ENCODE peak calls at places on chromosomes 12 and 14, in eight cellular contexts. One of them, this sample, is unnamed.

GRCh38 chr12:57429473-57430116 is 1.2 kb downstream of the R3HDM2 start:
- DNase-seq in lung microvascular endothelial cell: peak; percentile 38
- DNase-seq in activated CD4-positive, alpha-beta T cell treated with anti-CD3 and anti-CD28 coated beads, Interleukin-2, amount 10 ng/mL, durations not matched to agents 7 days and 5 days: no peak
- DNase-seq in astrocyte of the spinal cord: no peak
- DNase-seq in fibroblast of the conjunctiva: no peak
- DNase-seq in dermis blood vessel endothelial cell: peak; percentile 35
- DNase-seq in GM04504: no peak
- DNase-seq in left ventricle myocardium superior: no peak
- DNase-seq in this sample: no peak

GRCh38 chr14:100471451-100472093 is 115.6 kb downstream of the BEGAIN start:
- DNase-seq in left ventricle myocardium superior: no peak
- DNase-seq in lung microvascular endothelial cell: no peak
- DNase-seq in astrocyte of the spinal cord: peak; percentile 19
- DNase-seq in GM04504: no peak
- DNase-seq in activated CD4-positive, alpha-beta T cell treated with anti-CD3 and anti-CD28 coated beads, Interleukin-2, amount 10 ng/mL, durations not matched to agents 7 days and 5 days: no peak
- DNase-seq in fibroblast of the conjunctiva: no peak
- DNase-seq in dermis blood vessel endothelial cell: no peak
- DNase-seq in this sample: no peak

GRCh38 chr12:104605685-104606084 is 148.9 kb downstream of the CHST11 start:
- DNase-seq in GM04504: no peak
- DNase-seq in lung microvascular endothelial cell: no peak
- DNase-seq in left ventricle myocardium superior: peak; percentile 73
- DNase-seq in astrocyte of the spinal cord: no peak
- DNase-seq in dermis blood vessel endothelial cell: no peak
- DNase-seq in fibroblast of the conjunctiva: no peak
- DNase-seq in activated CD4-positive, alpha-beta T cell treated with anti-CD3 and anti-CD28 coated beads, Interleukin-2, amount 10 ng/mL, durations not matched to agents 7 days and 5 days: no peak
- DNase-seq in this sample: peak; percentile 4

GRCh38 chr12:2613674-2614073 is 181.1 kb upstream of the FKBP4 start:
- DNase-seq in GM04504: peak; percentile 96
- DNase-seq in activated CD4-positive, alpha-beta T cell treated with anti-CD3 and anti-CD28 coated beads, Interleukin-2, amount 10 ng/mL, durations not matched to agents 7 days and 5 days: no peak
- DNase-seq in fibroblast of the conjunctiva: peak; percentile 93
- DNase-seq in lung microvascular endothelial cell: peak; percentile 93
- DNase-seq in dermis blood vessel endothelial cell: peak; percentile 56
- DNase-seq in astrocyte of the spinal cord: peak; percentile 97
- DNase-seq in left ventricle myocardium superior: no peak
- DNase-seq in this sample: peak; percentile 96

GRCh38 chr12:109542876-109543275 is 30.4 kb downstream of the MMAB start:
- DNase-seq in lung microvascular endothelial cell: no peak
- DNase-seq in astrocyte of the spinal cord: no peak
- DNase-seq in activated CD4-positive, alpha-beta T cell treated with anti-CD3 and anti-CD28 coated beads, Interleukin-2, amount 10 ng/mL, durations not matched to agents 7 days and 5 days: no peak
- DNase-seq in fibroblast of the conjunctiva: no peak
- DNase-seq in GM04504: no peak
- DNase-seq in dermis blood vessel endothelial cell: no peak
- DNase-seq in left ventricle myocardium superior: no peak
- DNase-seq in this sample: no peak

GRCh38 chr12:82855872-82856271 is 169.2 kb downstream of the TMTC2 start:
- DNase-seq in dermis blood vessel endothelial cell: no peak
- DNase-seq in astrocyte of the spinal cord: no peak
- DNase-seq in lung microvascular endothelial cell: no peak
- DNase-seq in GM04504: no peak
- DNase-seq in fibroblast of the conjunctiva: no peak
- DNase-seq in left ventricle myocardium superior: no peak
- DNase-seq in activated CD4-positive, alpha-beta T cell treated with anti-CD3 and anti-CD28 coated beads, Interleukin-2, amount 10 ng/mL, durations not matched to agents 7 days and 5 days: no peak
- DNase-seq in this sample: no peak

GRCh38 chr14:32611752-32612151 is 282.7 kb downstream of the AKAP6 start:
- DNase-seq in GM04504: peak; percentile 85
- DNase-seq in fibroblast of the conjunctiva: peak; percentile 46
- DNase-seq in lung microvascular endothelial cell: peak; percentile 33
- DNase-seq in left ventricle myocardium superior: no peak
- DNase-seq in astrocyte of the spinal cord: peak; percentile 77
- DNase-seq in activated CD4-positive, alpha-beta T cell treated with anti-CD3 and anti-CD28 coated beads, Interleukin-2, amount 10 ng/mL, durations not matched to agents 7 days and 5 days: no peak
- DNase-seq in dermis blood vessel endothelial cell: peak; percentile 19
- DNase-seq in this sample: peak; percentile 71

GRCh38 chr12:113504917-113505316 is 33.2 kb upstream of the LHX5 start:
- DNase-seq in lung microvascular endothelial cell: no peak
- DNase-seq in activated CD4-positive, alpha-beta T cell treated with anti-CD3 and anti-CD28 coated beads, Interleukin-2, amount 10 ng/mL, durations not matched to agents 7 days and 5 days: no peak
- DNase-seq in GM04504: no peak
- DNase-seq in astrocyte of the spinal cord: no peak
- DNase-seq in fibroblast of the conjunctiva: no peak
- DNase-seq in left ventricle myocardium superior: no peak
- DNase-seq in dermis blood vessel endothelial cell: no peak
- DNase-seq in this sample: no peak

GRCh38 chr12:66014818-66015217 is 115.7 kb downstream of the LLPH start:
- DNase-seq in lung microvascular endothelial cell: no peak
- DNase-seq in GM04504: peak; percentile 28
- DNase-seq in dermis blood vessel endothelial cell: no peak
- DNase-seq in fibroblast of the conjunctiva: no peak
- DNase-seq in left ventricle myocardium superior: no peak
- DNase-seq in astrocyte of the spinal cord: peak; percentile 25
- DNase-seq in activated CD4-positive, alpha-beta T cell treated with anti-CD3 and anti-CD28 coated beads, Interleukin-2, amount 10 ng/mL, durations not matched to agents 7 days and 5 days: no peak
- DNase-seq in this sample: peak; percentile 69

GRCh38 chr14:100983710-100984109 is 80.2 kb upstream of the RTL1 start:
- DNase-seq in dermis blood vessel endothelial cell: no peak
- DNase-seq in activated CD4-positive, alpha-beta T cell treated with anti-CD3 and anti-CD28 coated beads, Interleukin-2, amount 10 ng/mL, durations not matched to agents 7 days and 5 days: no peak
- DNase-seq in GM04504: no peak
- DNase-seq in lung microvascular endothelial cell: no peak
- DNase-seq in astrocyte of the spinal cord: no peak
- DNase-seq in fibroblast of the conjunctiva: no peak
- DNase-seq in left ventricle myocardium superior: no peak
- DNase-seq in this sample: no peak

GRCh38 chr12:5395443-5396401 is 36.2 kb upstream of the NTF3 start:
- DNase-seq in lung microvascular endothelial cell: no peak
- DNase-seq in astrocyte of the spinal cord: no peak
- DNase-seq in fibroblast of the conjunctiva: no peak
- DNase-seq in left ventricle myocardium superior: no peak
- DNase-seq in dermis blood vessel endothelial cell: no peak
- DNase-seq in GM04504: no peak
- DNase-seq in activated CD4-positive, alpha-beta T cell treated with anti-CD3 and anti-CD28 coated beads, Interleukin-2, amount 10 ng/mL, durations not matched to agents 7 days and 5 days: no peak
- DNase-seq in this sample: no peak

GRCh38 chr14:55212611-55213010 is 21.2 kb upstream of the DLGAP5 start:
- DNase-seq in astrocyte of the spinal cord: no peak
- DNase-seq in activated CD4-positive, alpha-beta T cell treated with anti-CD3 and anti-CD28 coated beads, Interleukin-2, amount 10 ng/mL, durations not matched to agents 7 days and 5 days: no peak
- DNase-seq in dermis blood vessel endothelial cell: no peak
- DNase-seq in left ventricle myocardium superior: no peak
- DNase-seq in fibroblast of the conjunctiva: no peak
- DNase-seq in lung microvascular endothelial cell: no peak
- DNase-seq in GM04504: no peak
- DNase-seq in this sample: no peak

GRCh38 chr14:100591453-100592371 is 4.5 kb upstream of the BEGAIN start:
- DNase-seq in left ventricle myocardium superior: peak; percentile 20
- DNase-seq in activated CD4-positive, alpha-beta T cell treated with anti-CD3 and anti-CD28 coated beads, Interleukin-2, amount 10 ng/mL, durations not matched to agents 7 days and 5 days: no peak
- DNase-seq in dermis blood vessel endothelial cell: no peak
- DNase-seq in GM04504: no peak
- DNase-seq in astrocyte of the spinal cord: no peak
- DNase-seq in lung microvascular endothelial cell: no peak
- DNase-seq in fibroblast of the conjunctiva: no peak
- DNase-seq in this sample: no peak

GRCh38 chr14:100336618-100337530 is 13.7 kb downstream of the SLC25A47 start:
- DNase-seq in fibroblast of the conjunctiva: no peak
- DNase-seq in left ventricle myocardium superior: no peak
- DNase-seq in astrocyte of the spinal cord: no peak
- DNase-seq in activated CD4-positive, alpha-beta T cell treated with anti-CD3 and anti-CD28 coated beads, Interleukin-2, amount 10 ng/mL, durations not matched to agents 7 days and 5 days: no peak
- DNase-seq in dermis blood vessel endothelial cell: no peak
- DNase-seq in GM04504: no peak
- DNase-seq in lung microvascular endothelial cell: no peak
- DNase-seq in this sample: no peak

GRCh38 chr12:105083551-105084105 is 630 bp downstream of the ALDH1L2 start:
- DNase-seq in fibroblast of the conjunctiva: peak; percentile 58
- DNase-seq in astrocyte of the spinal cord: peak; percentile 70
- DNase-seq in GM04504: peak; percentile 59
- DNase-seq in lung microvascular endothelial cell: peak; percentile 59
- DNase-seq in dermis blood vessel endothelial cell: peak; percentile 19
- DNase-seq in activated CD4-positive, alpha-beta T cell treated with anti-CD3 and anti-CD28 coated beads, Interleukin-2, amount 10 ng/mL, durations not matched to agents 7 days and 5 days: no peak
- DNase-seq in left ventricle myocardium superior: peak; percentile 77
- DNase-seq in this sample: peak; percentile 18

GRCh38 chr14:68547305-68548193 is 245.3 kb downstream of the ZFP36L1 start:
- DNase-seq in astrocyte of the spinal cord: peak; percentile 82
- DNase-seq in dermis blood vessel endothelial cell: no peak
- DNase-seq in fibroblast of the conjunctiva: peak; percentile 83
- DNase-seq in activated CD4-positive, alpha-beta T cell treated with anti-CD3 and anti-CD28 coated beads, Interleukin-2, amount 10 ng/mL, durations not matched to agents 7 days and 5 days: no peak
- DNase-seq in GM04504: peak; percentile 92
- DNase-seq in left ventricle myocardium superior: no peak
- DNase-seq in lung microvascular endothelial cell: peak; percentile 69
- DNase-seq in this sample: peak; percentile 79

GRCh38 chr12:22064968-22065367 is 18.9 kb downstream of the CMAS start:
- DNase-seq in lung microvascular endothelial cell: no peak
- DNase-seq in astrocyte of the spinal cord: no peak
- DNase-seq in fibroblast of the conjunctiva: no peak
- DNase-seq in GM04504: no peak
- DNase-seq in activated CD4-positive, alpha-beta T cell treated with anti-CD3 and anti-CD28 coated beads, Interleukin-2, amount 10 ng/mL, durations not matched to agents 7 days and 5 days: no peak
- DNase-seq in left ventricle myocardium superior: no peak
- DNase-seq in dermis blood vessel endothelial cell: no peak
- DNase-seq in this sample: no peak

GRCh38 chr14:101191086-101191881 is 287.8 kb upstream of the RTL1 start:
- DNase-seq in left ventricle myocardium superior: no peak
- DNase-seq in fibroblast of the conjunctiva: no peak
- DNase-seq in lung microvascular endothelial cell: no peak
- DNase-seq in activated CD4-positive, alpha-beta T cell treated with anti-CD3 and anti-CD28 coated beads, Interleukin-2, amount 10 ng/mL, durations not matched to agents 7 days and 5 days: no peak
- DNase-seq in dermis blood vessel endothelial cell: no peak
- DNase-seq in astrocyte of the spinal cord: no peak
- DNase-seq in GM04504: no peak
- DNase-seq in this sample: no peak

GRCh38 chr12:91442535-91442934 is 259.9 kb upstream of the DCN start:
- DNase-seq in activated CD4-positive, alpha-beta T cell treated with anti-CD3 and anti-CD28 coated beads, Interleukin-2, amount 10 ng/mL, durations not matched to agents 7 days and 5 days: no peak
- DNase-seq in GM04504: no peak
- DNase-seq in astrocyte of the spinal cord: no peak
- DNase-seq in dermis blood vessel endothelial cell: no peak
- DNase-seq in left ventricle myocardium superior: no peak
- DNase-seq in lung microvascular endothelial cell: no peak
- DNase-seq in fibroblast of the conjunctiva: no peak
- DNase-seq in this sample: no peak

GRCh38 chr14:95127531-95127911 is 29.8 kb downstream of the DICER1 start:
- DNase-seq in fibroblast of the conjunctiva: no peak
- DNase-seq in activated CD4-positive, alpha-beta T cell treated with anti-CD3 and anti-CD28 coated beads, Interleukin-2, amount 10 ng/mL, durations not matched to agents 7 days and 5 days: no peak
- DNase-seq in left ventricle myocardium superior: no peak
- DNase-seq in lung microvascular endothelial cell: no peak
- DNase-seq in GM04504: no peak
- DNase-seq in dermis blood vessel endothelial cell: no peak
- DNase-seq in astrocyte of the spinal cord: no peak
- DNase-seq in this sample: no peak

GRCh38 chr12:6345319-6346071 is 3.6 kb upstream of the TNFRSF1A start:
- DNase-seq in astrocyte of the spinal cord: peak; percentile 92
- DNase-seq in activated CD4-positive, alpha-beta T cell treated with anti-CD3 and anti-CD28 coated beads, Interleukin-2, amount 10 ng/mL, durations not matched to agents 7 days and 5 days: no peak
- DNase-seq in left ventricle myocardium superior: peak; percentile 27
- DNase-seq in fibroblast of the conjunctiva: peak; percentile 75
- DNase-seq in lung microvascular endothelial cell: peak; percentile 98
- DNase-seq in GM04504: no peak
- DNase-seq in dermis blood vessel endothelial cell: peak; percentile 90
- DNase-seq in this sample: no peak

GRCh38 chr12:100348657-100349454 is 8.0 kb upstream of the SLC17A8 start:
- DNase-seq in GM04504: peak; percentile 9
- DNase-seq in fibroblast of the conjunctiva: peak; percentile 16
- DNase-seq in astrocyte of the spinal cord: peak; percentile 29
- DNase-seq in lung microvascular endothelial cell: peak; percentile 45
- DNase-seq in activated CD4-positive, alpha-beta T cell treated with anti-CD3 and anti-CD28 coated beads, Interleukin-2, amount 10 ng/mL, durations not matched to agents 7 days and 5 days: no peak
- DNase-seq in left ventricle myocardium superior: no peak
- DNase-seq in dermis blood vessel endothelial cell: peak; percentile 59
- DNase-seq in this sample: no peak

GRCh38 chr12:124109760-124110159 is 136.7 kb downstream of the ZNF664 start:
- DNase-seq in fibroblast of the conjunctiva: no peak
- DNase-seq in activated CD4-positive, alpha-beta T cell treated with anti-CD3 and anti-CD28 coated beads, Interleukin-2, amount 10 ng/mL, durations not matched to agents 7 days and 5 days: peak; percentile 10
- DNase-seq in left ventricle myocardium superior: no peak
- DNase-seq in astrocyte of the spinal cord: no peak
- DNase-seq in GM04504: no peak
- DNase-seq in dermis blood vessel endothelial cell: peak; percentile 33
- DNase-seq in lung microvascular endothelial cell: peak; percentile 54
- DNase-seq in this sample: no peak

GRCh38 chr12:123519151-123520001 is 14.1 kb downstream of the RILPL1 start:
- DNase-seq in dermis blood vessel endothelial cell: peak; percentile 64
- DNase-seq in GM04504: peak; percentile 80
- DNase-seq in left ventricle myocardium superior: peak; percentile 82
- DNase-seq in astrocyte of the spinal cord: peak; percentile 90
- DNase-seq in fibroblast of the conjunctiva: no peak
- DNase-seq in activated CD4-positive, alpha-beta T cell treated with anti-CD3 and anti-CD28 coated beads, Interleukin-2, amount 10 ng/mL, durations not matched to agents 7 days and 5 days: no peak
- DNase-seq in lung microvascular endothelial cell: peak; percentile 56
- DNase-seq in this sample: peak; percentile 52

GRCh38 chr14:31194661-31195060 is 12.9 kb downstream of the HECTD1 start:
- DNase-seq in dermis blood vessel endothelial cell: no peak
- DNase-seq in lung microvascular endothelial cell: no peak
- DNase-seq in left ventricle myocardium superior: no peak
- DNase-seq in astrocyte of the spinal cord: no peak
- DNase-seq in GM04504: no peak
- DNase-seq in fibroblast of the conjunctiva: no peak
- DNase-seq in activated CD4-positive, alpha-beta T cell treated with anti-CD3 and anti-CD28 coated beads, Interleukin-2, amount 10 ng/mL, durations not matched to agents 7 days and 5 days: no peak
- DNase-seq in this sample: no peak

GRCh38 chr12:15971211-15971610 is 60.1 kb downstream of the DERA start:
- DNase-seq in fibroblast of the conjunctiva: no peak
- DNase-seq in lung microvascular endothelial cell: no peak
- DNase-seq in activated CD4-positive, alpha-beta T cell treated with anti-CD3 and anti-CD28 coated beads, Interleukin-2, amount 10 ng/mL, durations not matched to agents 7 days and 5 days: no peak
- DNase-seq in left ventricle myocardium superior: no peak
- DNase-seq in GM04504: no peak
- DNase-seq in astrocyte of the spinal cord: no peak
- DNase-seq in dermis blood vessel endothelial cell: no peak
- DNase-seq in this sample: no peak

GRCh38 chr14:91164676-91165075 is 50.8 kb downstream of the DGLUCY start:
- DNase-seq in lung microvascular endothelial cell: no peak
- DNase-seq in fibroblast of the conjunctiva: no peak
- DNase-seq in dermis blood vessel endothelial cell: no peak
- DNase-seq in GM04504: no peak
- DNase-seq in left ventricle myocardium superior: peak; percentile 73
- DNase-seq in astrocyte of the spinal cord: no peak
- DNase-seq in activated CD4-positive, alpha-beta T cell treated with anti-CD3 and anti-CD28 coated beads, Interleukin-2, amount 10 ng/mL, durations not matched to agents 7 days and 5 days: no peak
- DNase-seq in this sample: no peak

GRCh38 chr12:2212971-2213869 is 160.4 kb downstream of the CACNA1C start:
- DNase-seq in fibroblast of the conjunctiva: no peak
- DNase-seq in left ventricle myocardium superior: no peak
- DNase-seq in activated CD4-positive, alpha-beta T cell treated with anti-CD3 and anti-CD28 coated beads, Interleukin-2, amount 10 ng/mL, durations not matched to agents 7 days and 5 days: no peak
- DNase-seq in dermis blood vessel endothelial cell: no peak
- DNase-seq in astrocyte of the spinal cord: peak; percentile 8
- DNase-seq in GM04504: no peak
- DNase-seq in lung microvascular endothelial cell: no peak
- DNase-seq in this sample: no peak

GRCh38 chr12:34391771-34392581 is 369.7 kb downstream of the ALG10 start:
- DNase-seq in left ventricle myocardium superior: peak; percentile 8
- DNase-seq in activated CD4-positive, alpha-beta T cell treated with anti-CD3 and anti-CD28 coated beads, Interleukin-2, amount 10 ng/mL, durations not matched to agents 7 days and 5 days: no peak
- DNase-seq in dermis blood vessel endothelial cell: no peak
- DNase-seq in fibroblast of the conjunctiva: no peak
- DNase-seq in lung microvascular endothelial cell: no peak
- DNase-seq in GM04504: no peak
- DNase-seq in astrocyte of the spinal cord: no peak
- DNase-seq in this sample: no peak

GRCh38 chr14:98198385-98198784 is 1073.6 kb downstream of the BCL11B start:
- DNase-seq in dermis blood vessel endothelial cell: no peak
- DNase-seq in left ventricle myocardium superior: no peak
- DNase-seq in GM04504: no peak
- DNase-seq in activated CD4-positive, alpha-beta T cell treated with anti-CD3 and anti-CD28 coated beads, Interleukin-2, amount 10 ng/mL, durations not matched to agents 7 days and 5 days: peak; percentile 71
- DNase-seq in fibroblast of the conjunctiva: no peak
- DNase-seq in lung microvascular endothelial cell: no peak
- DNase-seq in astrocyte of the spinal cord: no peak
- DNase-seq in this sample: no peak

GRCh38 chr14:100881211-100882025 is 22.1 kb downstream of the RTL1 start:
- DNase-seq in astrocyte of the spinal cord: no peak
- DNase-seq in GM04504: no peak
- DNase-seq in fibroblast of the conjunctiva: no peak
- DNase-seq in dermis blood vessel endothelial cell: no peak
- DNase-seq in lung microvascular endothelial cell: no peak
- DNase-seq in activated CD4-positive, alpha-beta T cell treated with anti-CD3 and anti-CD28 coated beads, Interleukin-2, amount 10 ng/mL, durations not matched to agents 7 days and 5 days: no peak
- DNase-seq in left ventricle myocardium superior: peak; percentile 20
- DNase-seq in this sample: no peak

GRCh38 chr14:64095620-64096019 is 198.6 kb downstream of the ESR2 start:
- DNase-seq in dermis blood vessel endothelial cell: no peak
- DNase-seq in GM04504: no peak
- DNase-seq in activated CD4-positive, alpha-beta T cell treated with anti-CD3 and anti-CD28 coated beads, Interleukin-2, amount 10 ng/mL, durations not matched to agents 7 days and 5 days: no peak
- DNase-seq in lung microvascular endothelial cell: no peak
- DNase-seq in fibroblast of the conjunctiva: no peak
- DNase-seq in left ventricle myocardium superior: no peak
- DNase-seq in astrocyte of the spinal cord: peak; percentile 41
- DNase-seq in this sample: peak; percentile 39

GRCh38 chr14:77979666-77980351 is 179.9 kb downstream of the ADCK1 start:
- DNase-seq in activated CD4-positive, alpha-beta T cell treated with anti-CD3 and anti-CD28 coated beads, Interleukin-2, amount 10 ng/mL, durations not matched to agents 7 days and 5 days: no peak
- DNase-seq in GM04504: peak; percentile 10
- DNase-seq in astrocyte of the spinal cord: peak; percentile 50
- DNase-seq in dermis blood vessel endothelial cell: no peak
- DNase-seq in lung microvascular endothelial cell: no peak
- DNase-seq in fibroblast of the conjunctiva: no peak
- DNase-seq in left ventricle myocardium superior: no peak
- DNase-seq in this sample: peak; percentile 7

GRCh38 chr12:115383668-115384067 is 699.7 kb upstream of the TBX3 start:
- DNase-seq in activated CD4-positive, alpha-beta T cell treated with anti-CD3 and anti-CD28 coated beads, Interleukin-2, amount 10 ng/mL, durations not matched to agents 7 days and 5 days: no peak
- DNase-seq in lung microvascular endothelial cell: no peak
- DNase-seq in GM04504: no peak
- DNase-seq in fibroblast of the conjunctiva: no peak
- DNase-seq in left ventricle myocardium superior: no peak
- DNase-seq in astrocyte of the spinal cord: peak; percentile 66
- DNase-seq in dermis blood vessel endothelial cell: no peak
- DNase-seq in this sample: no peak